ENCODE peak calls at places on chromosomes 1 and 21, in six cellular contexts. G, U, Y, C, H and D are unnamed samples.

GRCh38 chr1:149978547-149979023 is 31.9 kb downstream of the OTUD7B start:
- DNase-seq in H (peak; percentile 25), U (peak; percentile 59), C (no peak), Y (peak; percentile 37), G (no peak), D (no peak)

GRCh38 chr1:171610385-171610784 is 11.7 kb upstream of the MYOCOS start:
- DNase-seq in Y (no peak), C (no peak), H (no peak), U (peak; percentile 57), G (no peak), D (no peak)

GRCh38 chr1:228465571-228466146 is 21.5 kb upstream of the RNF187 start:
- DNase-seq in H (no peak), C (no peak), Y (no peak), G (peak; percentile 65), U (no peak), D (no peak)

GRCh38 chr1:201404722-201405483 is 5.8 kb upstream of the LAD1 start:
- DNase-seq in G (no peak), U (no peak), Y (no peak), H (no peak), C (no peak), D (no peak)

GRCh38 chr1:203204776-203205175 is 18.3 kb upstream of the CHI3L1 start:
- DNase-seq in Y (no peak), H (no peak), C (no peak), U (no peak), G (no peak), D (no peak)

GRCh38 chr1:165117482-165117881 is 239.0 kb downstream of the LMX1A start:
- DNase-seq in U (no peak), Y (no peak), G (no peak), H (no peak), C (no peak), D (no peak)

GRCh38 chr21:42315296-42315891 is at the start of gene TFF3:
- DNase-seq in G (no peak), Y (no peak), U (no peak), H (no peak), C (no peak), D (no peak)

GRCh38 chr1:101150676-101151075 is 86.1 kb upstream of the S1PR1 start:
- DNase-seq in U (peak; percentile 67), Y (no peak), H (peak; percentile 93), G (no peak), C (no peak), D (no peak)

GRCh38 chr1:50705041-50705440 is 255.0 kb downstream of the FAF1 start:
- DNase-seq in G (no peak), C (no peak), Y (no peak), U (peak; percentile 6), H (no peak), D (no peak)

GRCh38 chr1:76547916-76548315 is 319.4 kb upstream of the ST6GALNAC5 start:
- DNase-seq in Y (no peak), C (no peak), G (no peak), U (no peak), H (no peak), D (no peak)
- TF ChIP-seq CTCF in Y (no peak), C (no peak), G (no peak), U (no peak), H (no peak), D (no peak)

GRCh38 chr1:179875606-179876288 is 1.9 kb downstream of the TOR1AIP2 start:
- DNase-seq in C (no peak), H (no peak), Y (no peak), U (no peak), G (no peak), D (no peak)

GRCh38 chr1:179881642-179882252 is 338 bp upstream of the TOR1AIP1 start:
- DNase-seq in Y (no peak), C (no peak), G (no peak), H (peak; percentile 68), U (peak; percentile 91), D (no peak)

GRCh38 chr1:179876289-179876715 is 1.3 kb downstream of the TOR1AIP2 start:
- DNase-seq in U (peak; percentile 82), G (no peak), H (peak; percentile 40), C (no peak), Y (peak; percentile 48), D (no peak)

GRCh38 chr1:179879797-179880196 is 2.2 kb upstream of the TOR1AIP2 start:
- DNase-seq in C (no peak), Y (no peak), U (no peak), G (no peak), H (no peak), D (peak; percentile 37)

GRCh38 chr1:179877586-179878265 is at the start of gene TOR1AIP2:
- DNase-seq in H (peak; percentile 73), G (peak; percentile 96), Y (peak; percentile 93), C (peak; percentile 98), U (peak; percentile 96), D (peak; percentile 79)
- TF ChIP-seq CTCF in H (no peak), G (no peak), Y (no peak), C (peak; percentile 15), U (no peak), D (no peak)

GRCh38 chr21:40471103-40471502 is 375.9 kb downstream of the DSCAM start:
- DNase-seq in C (no peak), Y (no peak), H (no peak), U (no peak), G (no peak), D (no peak)

GRCh38 chr21:40465382-40465781 is 381.6 kb downstream of the DSCAM start:
- DNase-seq in H (no peak), C (no peak), G (no peak), U (no peak), Y (no peak), D (no peak)

GRCh38 chr21:40472026-40472425 is 374.9 kb downstream of the DSCAM start:
- DNase-seq in U (no peak), H (no peak), C (no peak), Y (no peak), G (no peak), D (no peak)

GRCh38 chr21:40466893-40467483 is 380.0 kb downstream of the DSCAM start:
- DNase-seq in C (no peak), H (no peak), U (peak; percentile 17), G (peak; percentile 13), Y (no peak), D (no peak)
- TF ChIP-seq CTCF in C (peak; percentile 41), H (peak; percentile 36), U (peak; percentile 27), G (no peak), Y (peak; percentile 29), D (no peak)

GRCh38 chr1:31706384-31707058 is 2.7 kb upstream of the COL16A1 start:
- DNase-seq in U (no peak), C (no peak), G (no peak), Y (no peak), H (no peak), D (no peak)

GRCh38 chr1:31705080-31705866 is 1.5 kb upstream of the COL16A1 start:
- DNase-seq in Y (peak; percentile 37), H (peak; percentile 58), U (peak; percentile 66), C (no peak), G (peak; percentile 88), D (peak; percentile 82)

GRCh38 chr1:31708324-31708723 is 4.5 kb upstream of the COL16A1 start:
- DNase-seq in G (no peak), Y (no peak), H (no peak), U (no peak), C (no peak), D (no peak)

GRCh38 chr1:31709060-31709459 is 5.2 kb upstream of the COL16A1 start:
- DNase-seq in Y (no peak), G (no peak), H (no peak), C (no peak), U (no peak), D (no peak)

DNA sequence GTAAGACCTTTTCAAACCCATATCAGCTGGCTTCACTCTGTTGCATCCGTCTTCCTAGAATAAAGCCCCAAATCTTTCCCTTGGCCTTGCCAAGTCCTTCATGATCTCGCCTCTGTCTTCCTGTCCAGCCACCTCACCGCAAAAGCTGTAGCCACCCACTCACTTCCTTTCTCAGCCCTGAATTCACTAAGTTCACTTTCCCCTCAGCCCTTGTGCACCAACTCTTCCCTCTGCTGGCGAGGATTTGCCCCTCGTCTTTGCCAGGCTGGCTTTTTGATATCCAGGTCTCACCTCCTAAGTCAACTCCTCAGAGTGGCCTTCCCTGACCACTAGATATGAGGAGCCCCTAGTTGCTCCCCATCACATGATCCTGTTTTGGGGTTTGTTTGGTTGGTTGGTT is 3.9 kb upstream of the COL16A1 start:
- DNase-seq in C (no peak), G (peak; percentile 45), Y (no peak), H (no peak), U (peak; percentile 74), D (peak; percentile 66)
- TF ChIP-seq CTCF in C (no peak), G (no peak), Y (no peak), H (no peak), U (no peak), D (peak; percentile 52)

DNA sequence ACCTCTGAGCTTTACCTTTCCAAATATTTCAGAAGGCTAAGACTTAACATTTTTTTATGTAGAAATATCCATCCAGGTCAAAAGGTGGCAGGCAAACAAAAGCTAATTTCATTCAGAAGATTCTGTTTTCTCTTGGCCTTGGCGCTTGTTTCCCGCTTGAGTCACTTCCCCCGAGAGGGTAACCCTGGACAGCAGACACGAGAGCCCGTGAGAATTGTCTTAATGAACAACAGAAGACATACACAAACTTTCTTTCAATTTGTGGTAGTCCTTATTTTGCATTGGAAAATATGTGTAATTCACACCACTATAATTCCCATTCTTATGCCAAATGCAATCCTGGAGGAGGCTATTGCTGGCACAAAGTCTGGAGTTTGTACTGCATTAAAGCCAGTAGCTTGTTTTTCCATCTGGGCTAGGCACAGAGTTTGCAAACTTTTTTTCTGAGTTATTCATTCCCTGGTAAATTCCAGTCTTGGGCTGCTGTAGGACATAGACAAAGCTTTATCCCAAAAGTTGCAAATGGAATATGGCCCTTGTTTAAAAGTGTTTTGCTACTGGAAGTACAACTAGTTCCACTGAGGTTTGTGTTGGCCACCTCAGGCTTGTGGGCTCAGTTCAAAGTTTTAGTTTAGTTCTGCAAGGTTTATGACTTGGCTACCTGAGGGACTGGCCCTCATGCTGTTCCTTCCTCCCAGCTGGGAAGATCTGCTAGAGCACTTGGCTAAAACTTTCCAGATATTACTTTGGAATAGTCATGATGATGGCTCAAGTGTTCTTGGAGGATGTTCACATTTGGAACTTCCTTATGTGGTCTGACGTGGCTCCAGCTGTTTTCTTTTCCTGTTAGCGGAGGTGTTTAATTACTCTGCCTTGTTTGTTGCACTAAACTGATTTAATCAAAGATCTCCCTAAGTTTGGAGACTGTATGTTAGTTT is 110.0 kb upstream of the IVNS1ABP start:
- DNase-seq in C (no peak), G (no peak), U (no peak), H (no peak), Y (no peak), D (no peak)
- TF ChIP-seq CTCF in C (no peak), G (no peak), U (no peak), H (no peak), Y (no peak), D (no peak)

GRCh38 chr21:17512245-17513213 is at the start of gene CXADR:
- DNase-seq in Y (peak; percentile 86), U (peak; percentile 85), C (no peak), H (peak; percentile 84), G (peak; percentile 78), D (peak; percentile 86)
- TF ChIP-seq CTCF in Y (no peak), U (peak; percentile 71), C (peak; percentile 52), H (peak; percentile 55), G (peak; percentile 63), D (peak; percentile 32)